ENCODE peak calls at places on chromosomes 5 and 9, in ten cellular contexts. A is AML-193; N is M059J; F is GM06990; Z is stimulated activated CD8-positive, alpha-beta memory T cell treated with anti-CD3 and anti-CD28 coated beads, Interleukin-12 subunit alpha, Interleukin-12 subunit beta, amount 100 ng/mL, for 4 hours; X is choroid plexus epithelial cell; D is NCI-H460; P is NCI-H1436 treated with DMSO at 0.1 percent for 48 hours; E is astrocyte of the cerebellum; S is activated CD8-positive, alpha-beta T cell treated with anti-CD3 and anti-CD28 coated beads for 36 hours. K is an unnamed sample.

GRCh38 chr5:110092955-110093785 is 403.4 kb downstream of the MAN2A1 start:
- DNase-seq in A (no peak), N (no peak), F (no peak), Z (no peak), X (peak), D (no peak), P (no peak), E (no peak), S (no peak), K (no peak)

GRCh38 chr5:150058480-150059126 is 27.8 kb downstream of the CSF1R start:
- DNase-seq in A (peak), N (peak), F (no peak), Z (no peak), X (peak), D (no peak), P (no peak), E (no peak), S (no peak), K (no peak)

GRCh38 chr9:1267581-1267980 is 217.4 kb downstream of the DMRT2 start:
- DNase-seq in A (no peak), N (no peak), F (no peak), Z (no peak), X (no peak), D (no peak), P (no peak), E (no peak), S (no peak), K (no peak)

GRCh38 chr9:86943223-86943870 is 4.0 kb downstream of the GAS1 start:
- DNase-seq in A (no peak), N (peak), F (no peak), Z (no peak), X (peak), D (no peak), P (no peak), E (no peak), S (no peak), K (no peak)

GRCh38 chr5:21398511-21398910 is 1410.5 kb upstream of the CDH18 start:
- DNase-seq in A (no peak), N (no peak), F (no peak), Z (no peak), X (no peak), D (no peak), P (no peak), E (no peak), S (no peak), K (no peak)

GRCh38 chr5:112316006-112316405 is 103.1 kb downstream of the EPB41L4A start:
- DNase-seq in A (no peak), N (no peak), F (no peak), Z (no peak), X (no peak), D (no peak), P (no peak), E (no peak), S (no peak), K (no peak)

GRCh38 chr5:14316471-14316870 is 173.3 kb downstream of the TRIO start:
- DNase-seq in A (peak), N (no peak), F (no peak), Z (no peak), X (no peak), D (no peak), P (no peak), E (no peak), S (no peak), K (no peak)

GRCh38 chr9:21454149-21454548 is 13.9 kb downstream of the IFNA1 start:
- DNase-seq in A (no peak), N (peak), F (no peak), Z (no peak), X (peak), D (no peak), P (no peak), E (no peak), S (no peak), K (no peak)

GRCh38 chr9:4573634-4574391 is 83.5 kb downstream of the SLC1A1 start:
- DNase-seq in A (no peak), N (no peak), F (no peak), Z (no peak), X (no peak), D (no peak), P (no peak), E (no peak), S (no peak), K (no peak)

GRCh38 chr5:68423154-68423811 is 207.7 kb downstream of the PIK3R1 start:
- DNase-seq in A (no peak), N (no peak), F (no peak), Z (no peak), X (no peak), D (no peak), P (no peak), E (no peak), S (peak), K (no peak)

GRCh38 chr5:118354806-118355205 is 633.5 kb downstream of the DTWD2 start:
- DNase-seq in A (no peak), N (no peak), F (no peak), Z (no peak), X (peak), D (no peak), P (no peak), E (no peak), S (no peak), K (peak)

GRCh38 chr5:179455320-179455719 is 95.0 kb upstream of the RUFY1 start:
- DNase-seq in A (no peak), N (no peak), F (no peak), Z (no peak), X (no peak), D (no peak), P (no peak), E (no peak), S (no peak), K (no peak)

GRCh38 chr9:69519470-69520240 is 152.5 kb downstream of the APBA1 start:
- DNase-seq in A (no peak), N (no peak), F (no peak), Z (no peak), X (no peak), D (no peak), P (no peak), E (no peak), S (no peak), K (no peak)

GRCh38 chr5:179936976-179937681 is 29.4 kb upstream of the TBC1D9B start:
- DNase-seq in A (no peak), N (no peak), F (no peak), Z (no peak), X (no peak), D (no peak), P (no peak), E (no peak), S (no peak), K (no peak)

GRCh38 chr5:56493293-56493692 is 260.2 kb upstream of the ANKRD55 start:
- DNase-seq in A (no peak), N (no peak), F (no peak), Z (no peak), X (no peak), D (no peak), P (no peak), E (no peak), S (no peak), K (no peak)

GRCh38 chr9:36584626-36585460 is 12.1 kb downstream of the MELK start:
- DNase-seq in A (no peak), N (peak), F (no peak), Z (no peak), X (no peak), D (no peak), P (no peak), E (no peak), S (no peak), K (no peak)

GRCh38 chr5:37668524-37669047 is 171.3 kb downstream of the GDNF start:
- DNase-seq in A (no peak), N (peak), F (no peak), Z (no peak), X (peak), D (peak), P (no peak), E (peak), S (no peak), K (peak)

GRCh38 chr5:82417776-82418607 is 139.8 kb upstream of the RPS23 start:
- DNase-seq in A (no peak), N (no peak), F (no peak), Z (no peak), X (peak), D (no peak), P (no peak), E (no peak), S (no peak), K (no peak)

GRCh38 chr9:114694719-114695269 is 12.8 kb upstream of the TEX48 start:
- DNase-seq in A (no peak), N (peak), F (peak), Z (no peak), X (peak), D (no peak), P (no peak), E (no peak), S (peak), K (no peak)

GRCh38 chr5:37831821-37832524 is 7.9 kb downstream of the GDNF start:
- DNase-seq in A (no peak), N (no peak), F (no peak), Z (no peak), X (no peak), D (no peak), P (no peak), E (no peak), S (no peak), K (no peak)

GRCh38 chr9:108801949-108802348 is 53.8 kb downstream of the ACTL7B start:
- DNase-seq in A (no peak), N (no peak), F (no peak), Z (no peak), X (no peak), D (no peak), P (no peak), E (no peak), S (no peak), K (no peak)

GRCh38 chr5:73783823-73784222 is 157.8 kb downstream of the ARHGEF28 start:
- DNase-seq in A (peak), N (no peak), F (no peak), Z (no peak), X (peak), D (no peak), P (no peak), E (no peak), S (no peak), K (no peak)